ENCODE peak calls at places on chromosomes 3 and 15, in six cellular contexts. S is CD4-positive, alpha-beta memory T cell; F is astrocyte; G is OCI-LY7; A is A549; X is ovary. N is an unnamed sample.

GRCh38 chr15:96344120-96344705 is 13.7 kb downstream of the NR2F2 start:
- DNase-seq in A (no peak), S (no peak), F (no peak), G (no peak), X (peak; percentile 35), N (no peak)

GRCh38 chr15:66581972-66582537 is 16.3 kb upstream of the LCTL start:
- DNase-seq in F (no peak), S (no peak), X (no peak), G (no peak), A (no peak), N (no peak)

GRCh38 chr3:109254760-109255159 is 61.6 kb downstream of the DPPA2 start:
- DNase-seq in X (no peak), A (no peak), S (no peak), G (no peak), F (no peak), N (no peak)

GRCh38 chr3:118817748-118818165 is 216.9 kb downstream of the IGSF11 start:
- DNase-seq in G (peak; percentile 67), F (peak; percentile 23), A (peak; percentile 44), S (peak; percentile 43), X (no peak), N (peak; percentile 44)

GRCh38 chr3:180680097-180680430 is 775 bp upstream of the CCDC39 start:
- DNase-seq in S (no peak), X (no peak), F (no peak), A (peak; percentile 5), G (peak; percentile 18), N (peak; percentile 29)

GRCh38 chr3:160224256-160224655 is 966 bp upstream of the C3orf80 start:
- DNase-seq in G (no peak), S (no peak), F (no peak), X (no peak), A (no peak), N (no peak)

GRCh38 chr3:10290476-10291138 is 2.1 kb downstream of the GHRL start:
- DNase-seq in X (no peak), S (no peak), A (no peak), G (no peak), F (no peak), N (no peak)

GRCh38 chr15:37053070-37053653 is 47.2 kb downstream of the MEIS2 start:
- DNase-seq in X (no peak), F (peak; percentile 93), G (no peak), A (no peak), S (no peak), N (no peak)

GRCh38 chr3:30578479-30578878 is 27.9 kb upstream of the TGFBR2 start:
- DNase-seq in G (no peak), X (no peak), S (no peak), A (no peak), F (peak; percentile 97), N (no peak)

GRCh38 chr15:33021806-33022389 is 172.6 kb downstream of the FMN1 start:
- DNase-seq in X (no peak), F (peak; percentile 34), S (no peak), A (peak; percentile 79), G (peak; percentile 49), N (no peak)

GRCh38 chr3:12444582-12445468 is 39.5 kb upstream of the TSEN2 start:
- DNase-seq in G (no peak), S (no peak), F (peak; percentile 44), X (no peak), A (peak; percentile 32), N (peak; percentile 18)

GRCh38 chr3:4425707-4426106 is 41.4 kb downstream of the SUMF1 start:
- DNase-seq in F (peak; percentile 10), A (no peak), X (no peak), G (no peak), S (no peak), N (no peak)

GRCh38 chr15:67133738-67134576 is 68.6 kb downstream of the SMAD3 start:
- DNase-seq in S (peak; percentile 83), F (peak; percentile 82), A (peak; percentile 47), G (peak; percentile 82), X (peak; percentile 25), N (no peak)

GRCh38 chr3:148366743-148367410 is 330.8 kb upstream of the AGTR1 start:
- DNase-seq in S (no peak), X (no peak), A (peak; percentile 4), G (no peak), F (no peak), N (no peak)

GRCh38 chr3:107826727-107827126 is 264.1 kb downstream of the CD47 start:
- DNase-seq in G (no peak), A (no peak), S (no peak), X (no peak), F (no peak), N (no peak)

GRCh38 chr15:42427429-42428223 is 63.3 kb downstream of the ZNF106 start:
- DNase-seq in F (peak; percentile 98), G (no peak), X (no peak), A (no peak), S (no peak), N (no peak)

GRCh38 chr3:64501298-64501906 is 186.4 kb downstream of the ADAMTS9 start:
- DNase-seq in F (peak; percentile 65), S (no peak), G (no peak), A (no peak), X (no peak), N (no peak)

GRCh38 chr15:99244306-99244705 is 5.1 kb downstream of the TTC23 start:
- DNase-seq in F (no peak), G (no peak), A (no peak), X (no peak), S (no peak), N (no peak)

GRCh38 chr3:79555655-79556054 is 212.1 kb downstream of the ROBO1 start:
- DNase-seq in A (no peak), S (no peak), F (no peak), X (no peak), G (no peak), N (no peak)
- H3K27ac ChIP-seq in A (no peak overlapping the region), S (no peak overlapping the region), F (no peak overlapping the region), X (no peak overlapping the region), G (no peak overlapping the region), N (no peak overlapping the region)

DNA sequence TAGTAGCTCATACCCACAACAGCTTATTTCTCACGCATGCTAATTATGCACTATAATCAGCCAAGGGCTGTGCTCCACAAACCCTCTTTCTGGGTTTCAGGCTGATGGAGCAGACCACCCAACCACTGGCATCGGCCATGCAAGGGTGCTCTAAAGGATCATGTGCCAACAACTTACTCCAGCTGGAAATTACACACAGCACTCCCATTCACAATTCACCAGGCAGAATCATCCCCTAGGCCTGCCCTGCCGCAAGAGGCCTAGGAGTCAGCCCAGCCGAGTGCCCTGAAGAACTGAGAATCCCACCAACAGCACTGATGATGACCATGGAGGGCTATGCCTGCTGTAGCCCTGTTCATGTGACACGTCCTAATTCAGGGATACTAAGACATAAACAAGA is 216.2 kb upstream of the CHRNA7 start:
- DNase-seq in S (no peak), A (no peak), F (no peak), X (no peak), G (no peak), N (no peak)
- H3K27ac ChIP-seq in S (no peak overlapping the region), A (no peak overlapping the region), F (no peak overlapping the region), X (no peak overlapping the region), G (no peak overlapping the region), N (no peak overlapping the region)

GRCh38 chr3:14285526-14285925 is 106.9 kb downstream of the LSM3 start:
- DNase-seq in S (no peak), G (no peak), F (no peak), X (no peak), A (no peak), N (no peak)

GRCh38 chr3:14288168-14288788 is 109.7 kb downstream of the LSM3 start:
- DNase-seq in A (no peak), F (no peak), S (no peak), X (no peak), G (no peak), N (no peak)

GRCh38 chr3:14288833-14289451 is 110.3 kb downstream of the LSM3 start:
- DNase-seq in S (no peak), F (no peak), A (no peak), G (no peak), X (no peak), N (no peak)

GRCh38 chr3:14284694-14285404 is 106.2 kb downstream of the LSM3 start:
- DNase-seq in S (no peak), G (no peak), X (no peak), F (no peak), A (no peak), N (no peak)

DNA sequence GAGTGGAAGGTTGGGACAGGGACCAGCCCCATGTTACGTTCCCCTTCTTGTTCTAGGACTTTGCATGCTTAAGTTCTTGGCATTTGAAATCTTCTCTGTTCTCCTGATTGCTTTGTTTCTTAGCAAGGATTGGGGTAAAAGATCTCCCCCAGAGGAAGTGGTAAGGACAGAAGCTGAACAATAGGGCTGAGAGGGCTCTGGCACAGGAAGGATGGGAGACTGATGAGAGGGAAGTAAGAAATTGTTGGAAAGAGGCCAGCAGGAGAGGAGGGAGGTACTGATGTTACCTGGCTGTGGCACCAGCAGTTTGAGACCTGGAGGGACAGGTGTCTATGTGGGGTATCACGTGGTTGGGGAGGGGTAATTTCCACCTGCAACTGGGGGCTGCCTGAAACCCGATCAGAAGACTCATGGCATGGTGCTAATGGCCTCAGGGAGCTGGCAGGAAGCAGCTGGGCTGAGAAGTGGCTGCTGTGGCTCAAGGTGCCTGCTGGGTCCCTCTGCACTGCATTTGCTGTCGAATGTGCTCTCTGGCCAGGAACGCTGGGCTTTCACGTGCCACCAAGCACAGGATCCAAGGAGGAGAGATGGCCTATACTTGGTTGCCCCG is 108.4 kb downstream of the LSM3 start:
- DNase-seq in S (no peak), F (no peak), X (no peak), A (no peak), G (peak; percentile 37), N (no peak)
- H3K27ac ChIP-seq in S (no peak overlapping the region), F (no peak overlapping the region), X (no peak overlapping the region), A (no peak overlapping the region), G (no peak overlapping the region), N (no peak overlapping the region)

DNA sequence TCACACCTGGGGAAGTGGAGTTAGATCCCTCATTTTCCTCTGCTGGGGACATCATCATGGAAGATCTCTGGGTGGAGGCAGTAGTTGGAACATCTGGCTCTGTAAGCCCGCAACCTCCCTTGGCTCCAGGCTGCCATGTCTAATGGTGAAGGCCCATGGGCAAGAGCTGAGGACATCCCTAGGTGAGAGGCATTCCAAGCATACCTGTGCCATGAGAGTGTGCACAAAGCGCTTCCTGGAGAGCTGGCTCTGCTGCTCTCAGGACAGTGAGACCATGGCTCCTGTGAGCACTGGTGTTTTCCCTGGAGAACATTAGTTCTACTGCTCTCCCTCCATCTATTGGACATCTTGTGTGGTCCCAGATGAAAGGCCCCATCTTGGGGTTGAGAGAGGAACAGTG is 7.7 kb downstream of the MAPKAPK3 start:
- DNase-seq in G (no peak), S (no peak), F (no peak), X (no peak), A (no peak), N (peak; percentile 87)
- H3K27ac ChIP-seq in G (no peak overlapping the region), S (peak overlapping the region; percentile 47), F (no peak overlapping the region), X (no peak overlapping the region), A (no peak overlapping the region), N (no peak overlapping the region)

GRCh38 chr3:87227835-87228144 is 681 bp downstream of the CHMP2B start:
- DNase-seq in F (no peak), X (no peak), G (peak; percentile 7), A (no peak), S (no peak), N (no peak)
- H3K27ac ChIP-seq in F (peak overlapping the region; percentile 87), X (peak overlapping the region; percentile 93), G (no peak overlapping the region), A (peak overlapping the region; percentile 90), S (peak overlapping the region; percentile 86), N (peak overlapping the region; percentile 99)

GRCh38 chr3:47381317-47382157 is 716 bp downstream of the PTPN23 start:
- DNase-seq in S (peak; percentile 58), F (peak; percentile 73), A (peak; percentile 68), X (peak; percentile 81), G (peak; percentile 88), N (peak; percentile 80)
- H3K27ac ChIP-seq in S (peak overlapping the region; percentile 90), F (peak overlapping the region; percentile 92), A (peak overlapping the region; percentile 94), X (peak overlapping the region; percentile 61), G (peak overlapping the region; percentile 63), N (peak overlapping the region; percentile 86)

N was measured in foreskin keratinocyte.